ENCODE peak calls at places on chromosomes 4 and X, in six cellular contexts. P is OCI-LY7, U is PC-9, A is fibroblast of the aortic adventitia, Y is AG10803, R is cardiac muscle cell. G is an unnamed sample.

GRCh38 chr4:117965608-117966007 is 68.7 kb upstream of the NDST3 start:
- DNase-seq in P (no peak), U (no peak), A (no peak), Y (no peak), R (peak), G (no peak)

GRCh38 chr4:173074501-173074946 is 94.1 kb upstream of the GALNT7 start:
- DNase-seq in P (no peak), U (peak), A (peak), Y (peak), R (no peak), G (no peak)

GRCh38 chr4:184932343-184932742 is 85.9 kb upstream of the HELT start:
- DNase-seq in P (no peak), U (no peak), A (no peak), Y (no peak), R (peak), G (no peak)

GRCh38 chr4:37760840-37761239 is 65.6 kb upstream of the PGM2 start:
- DNase-seq in P (no peak), U (no peak), A (peak), Y (no peak), R (no peak), G (no peak)

GRCh38 chr4:107153228-107153627 is 117.1 kb upstream of the DKK2 start:
- DNase-seq in P (no peak), U (no peak), A (peak), Y (peak), R (peak), G (no peak)

GRCh38 chr4:120056249-120056648 is 10.4 kb downstream of the MAD2L1 start:
- DNase-seq in P (no peak), U (no peak), A (peak), Y (peak), R (no peak), G (no peak)

GRCh38 chr4:82797591-82798081 is 960 bp downstream of the SCD5 start:
- DNase-seq in P (no peak), U (peak), A (peak), Y (peak), R (peak), G (peak)

GRCh38 chr4:67744561-67745283 is 9.5 kb downstream of the GNRHR start:
- DNase-seq in P (no peak), U (no peak), A (no peak), Y (peak), R (no peak), G (no peak)

GRCh38 chr4:76535603-76536380 is 100.8 kb downstream of the SHROOM3 start:
- DNase-seq in P (no peak), U (no peak), A (peak), Y (peak), R (no peak), G (no peak)

GRCh38 chr4:188412499-188412898 is 273.3 kb downstream of the TRIML1 start:
- DNase-seq in P (no peak), U (no peak), A (no peak), Y (no peak), R (no peak), G (no peak)

GRCh38 chrX:63128509-63128908 is 222.6 kb downstream of the SPIN4 start:
- DNase-seq in P (peak), U (peak), A (peak), Y (peak), R (no peak), G (no peak)

GRCh38 chrX:17592117-17592516 is 145.2 kb upstream of the SCML1 start:
- DNase-seq in P (no peak), U (no peak), A (no peak), Y (peak), R (no peak), G (no peak)

GRCh38 chrX:130714135-130714534 is 188.9 kb downstream of the ENOX2 start:
- DNase-seq in P (no peak), U (no peak), A (no peak), Y (no peak), R (no peak), G (no peak)

GRCh38 chrX:49186125-49187027 is at the start of gene PRICKLE3:
- DNase-seq in P (peak), U (peak), A (peak), Y (peak), R (peak), G (peak)

GRCh38 chrX:13219990-13220764 is 99.7 kb downstream of the ATXN3L start:
- DNase-seq in P (no peak), U (no peak), A (peak), Y (peak), R (no peak), G (no peak)

GRCh38 chr4:3369781-3370660 is 71.7 kb upstream of the HGFAC start:
- DNase-seq in P (no peak), U (no peak), A (peak), Y (peak), R (peak), G (no peak)

GRCh38 chrX:13688384-13688771 is 550 bp upstream of the RAB9A start:
- DNase-seq in P (no peak), U (no peak), A (no peak), Y (no peak), R (no peak), G (no peak)

GRCh38 chrX:101415180-101416130 is 7.4 kb downstream of the HNRNPH2 start:
- DNase-seq in P (peak), U (peak), A (peak), Y (peak), R (peak), G (peak)

GRCh38 chrX:11929476-11929875 is 171.4 kb downstream of the MSL3 start:
- DNase-seq in P (no peak), U (no peak), A (no peak), Y (no peak), R (no peak), G (no peak)

GRCh38 chr4:3641501-3641900 is 109.3 kb upstream of the LRPAP1 start:
- DNase-seq in P (no peak), U (no peak), A (no peak), Y (no peak), R (no peak), G (no peak)

GRCh38 chr4:184810720-184811119 is 15.0 kb downstream of the ACSL1 start:
- DNase-seq in P (no peak), U (no peak), A (no peak), Y (no peak), R (no peak), G (no peak)

GRCh38 chr4:183838987-183839712 is 66.0 kb upstream of the STOX2 start:
- DNase-seq in P (peak), U (no peak), A (peak), Y (no peak), R (peak), G (no peak)

GRCh38 chr4:2302387-2303119 is 40.6 kb upstream of the MXD4 start:
- DNase-seq in P (no peak), U (no peak), A (no peak), Y (no peak), R (no peak), G (no peak)

GRCh38 chr4:2304877-2305561 is 43.1 kb upstream of the MXD4 start:
- DNase-seq in P (no peak), U (no peak), A (no peak), Y (no peak), R (no peak), G (no peak)

GRCh38 chr4:2303121-2303685 is 41.3 kb upstream of the MXD4 start:
- DNase-seq in P (no peak), U (no peak), A (no peak), Y (no peak), R (no peak), G (no peak)

GRCh38 chr4:2304321-2304876 is 42.5 kb upstream of the MXD4 start:
- DNase-seq in P (no peak), U (no peak), A (no peak), Y (no peak), R (no peak), G (no peak)

DNA sequence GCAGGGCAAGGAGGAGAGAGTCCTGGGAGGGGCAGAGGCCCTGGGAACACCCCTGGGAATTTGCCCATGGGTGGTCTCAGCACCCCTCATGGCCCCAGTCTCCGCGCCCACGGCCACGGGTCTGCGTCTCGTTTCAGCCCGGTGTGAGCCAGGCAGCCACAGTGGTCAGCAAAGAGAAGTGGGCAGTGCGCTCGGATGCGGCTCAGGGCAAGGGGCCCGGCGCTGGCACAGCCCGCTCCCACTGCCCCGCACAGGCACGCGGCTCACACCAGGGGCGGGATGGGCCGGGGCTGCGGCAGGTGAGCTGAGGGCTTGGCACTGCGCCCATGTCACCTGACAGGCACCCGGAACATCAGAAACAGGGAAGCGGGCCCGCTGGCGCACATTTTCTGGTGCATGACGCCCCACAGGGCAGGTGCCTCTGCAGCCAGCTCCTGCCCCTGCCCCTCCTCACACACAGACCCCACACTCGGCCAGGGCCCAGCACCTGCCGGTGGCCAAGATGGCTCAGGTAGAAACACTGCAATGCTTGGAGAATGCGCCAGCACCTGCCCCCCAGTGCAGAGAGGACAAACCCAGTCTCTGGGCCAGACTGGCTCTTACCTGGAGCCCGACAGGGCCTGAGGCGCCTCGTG is 41.9 kb upstream of the MXD4 start:
- DNase-seq in P (no peak), U (no peak), A (no peak), Y (no peak), R (no peak), G (no peak)
- TF ChIP-seq CTCF in P (no peak), U (no peak), A (no peak), Y (no peak), R (no peak), G (no peak)

DNA sequence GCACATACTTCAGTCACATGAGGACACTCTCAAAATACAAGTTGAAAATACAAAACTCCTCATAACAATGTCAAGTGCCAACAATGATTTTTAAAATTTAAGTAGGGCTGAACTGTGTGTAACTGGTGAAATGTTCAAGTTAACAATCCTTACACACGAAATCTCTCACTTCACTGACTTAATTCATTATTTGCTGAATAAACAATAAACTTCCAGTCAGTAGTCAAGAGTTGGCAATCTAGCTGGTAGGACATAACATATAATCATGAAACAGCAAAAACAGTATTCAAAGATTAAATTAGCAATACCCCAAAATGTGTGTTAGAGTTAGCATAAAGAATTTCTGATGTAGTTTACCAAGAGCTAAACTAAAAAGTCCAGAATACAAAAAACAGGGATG is 1.9 kb upstream of the RAB33B start:
- DNase-seq in P (no peak), U (no peak), A (no peak), Y (no peak), R (no peak), G (no peak)
- H3K4me3 ChIP-seq in P (peak), U (peak), A (peak), Y (no peak), R (peak), G (no peak)

GRCh38 chr4:136183513-136183912 is 1348.8 kb downstream of the PCDH18 start:
- DNase-seq in P (no peak), U (no peak), A (no peak), Y (no peak), R (no peak), G (no peak)
- TF ChIP-seq CTCF in P (no peak), U (no peak), A (no peak), Y (no peak), R (no peak), G (no peak)

DNA sequence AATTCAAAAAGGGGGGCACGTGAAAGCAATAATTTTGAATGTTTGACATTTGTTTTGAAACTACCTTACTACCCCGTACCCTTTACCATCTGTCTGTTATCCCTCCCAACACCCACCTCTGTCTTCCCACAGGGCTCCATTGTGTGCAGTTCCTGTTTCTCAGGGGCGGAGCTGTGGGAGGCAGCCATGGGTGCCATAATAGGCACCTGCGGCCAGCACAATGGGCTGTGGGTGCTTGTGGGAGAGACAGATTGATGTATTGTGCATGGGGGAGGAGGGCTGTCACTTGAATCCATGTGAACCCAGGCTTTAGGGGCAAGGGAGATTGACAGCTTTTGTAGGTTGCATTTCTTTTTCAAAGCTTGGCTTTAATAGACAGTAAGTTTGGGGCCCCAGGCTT is 122.5 kb upstream of the CXorf66 start:
- DNase-seq in P (no peak), U (no peak), A (no peak), Y (no peak), R (no peak), G (no peak)
- H3K4me3 ChIP-seq in P (no peak), U (no peak), A (no peak), Y (no peak), R (no peak), G (no peak)

GRCh38 chr4:14867847-14868246 is 134.4 kb upstream of the CPEB2 start:
- DNase-seq in P (no peak), U (no peak), A (no peak), Y (no peak), R (peak), G (no peak)

GRCh38 chr4:14877246-14878220 is 124.7 kb upstream of the CPEB2 start:
- DNase-seq in P (peak), U (no peak), A (peak), Y (no peak), R (no peak), G (no peak)

GRCh38 chr4:14874990-14875389 is 127.3 kb upstream of the CPEB2 start:
- DNase-seq in P (no peak), U (no peak), A (no peak), Y (no peak), R (no peak), G (peak)

GRCh38 chr4:14868426-14868825 is 133.9 kb upstream of the CPEB2 start:
- DNase-seq in P (no peak), U (no peak), A (no peak), Y (no peak), R (no peak), G (no peak)

DNA sequence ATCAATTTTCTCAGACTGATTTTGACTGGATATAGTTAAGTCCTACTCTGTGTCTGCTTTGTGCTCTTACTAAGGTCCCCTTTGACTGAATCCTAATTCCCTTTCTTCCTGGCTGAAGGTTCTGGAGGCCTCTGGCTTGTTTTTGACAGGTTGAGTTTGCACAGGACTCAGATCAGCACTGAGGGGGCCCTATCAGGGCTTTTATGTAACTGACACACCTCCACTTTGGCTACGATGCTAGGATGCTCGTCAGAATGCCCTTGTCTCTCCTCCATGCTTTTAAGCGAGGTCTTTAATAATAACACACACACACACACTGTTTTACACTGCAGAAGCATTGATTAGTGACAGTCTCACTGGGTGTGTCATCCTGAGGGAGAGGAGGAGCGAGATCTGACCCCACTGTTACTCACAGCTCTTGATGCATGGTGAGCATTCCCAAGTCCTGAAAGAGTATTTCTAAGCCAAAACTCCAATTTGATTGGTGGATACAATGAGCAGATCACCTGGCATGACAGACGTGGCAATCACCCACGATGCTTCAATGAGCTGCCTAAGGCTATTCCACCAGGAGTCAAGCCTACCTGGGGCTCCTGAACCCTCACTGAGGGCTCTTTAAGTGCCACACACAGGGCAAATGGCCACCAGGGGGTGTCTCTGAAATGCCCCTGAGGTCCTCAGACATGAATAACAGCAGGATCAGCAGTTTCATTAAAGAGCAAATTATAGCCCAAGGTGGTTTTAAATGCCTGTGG is 130.4 kb upstream of the CPEB2 start:
- DNase-seq in P (peak), U (peak), A (peak), Y (no peak), R (peak), G (no peak)
- TF ChIP-seq CTCF in P (peak), U (peak), A (no peak), Y (peak), R (peak), G (peak)

GRCh38 chr4:73847507-73848182 is 5.5 kb upstream of the PF4V1 start:
- DNase-seq in P (no peak), U (no peak), A (no peak), Y (no peak), R (no peak), G (no peak)

GRCh38 chr4:73852771-73853170 is 325 bp upstream of the PF4V1 start:
- DNase-seq in P (no peak), U (no peak), A (no peak), Y (no peak), R (no peak), G (no peak)

GRCh38 chr4:73851293-73851692 is 1.8 kb upstream of the PF4V1 start:
- DNase-seq in P (no peak), U (no peak), A (no peak), Y (no peak), R (no peak), G (no peak)

GRCh38 chr4:73848183-73848777 is 4.8 kb upstream of the PF4V1 start:
- DNase-seq in P (no peak), U (no peak), A (no peak), Y (no peak), R (no peak), G (no peak)

GRCh38 chr4:73850261-73850970 is 2.7 kb upstream of the PF4V1 start:
- DNase-seq in P (no peak), U (no peak), A (no peak), Y (no peak), R (no peak), G (no peak)
- H3K4me3 ChIP-seq in P (no peak), U (no peak), A (no peak), Y (no peak), R (no peak), G (no peak)

DNA sequence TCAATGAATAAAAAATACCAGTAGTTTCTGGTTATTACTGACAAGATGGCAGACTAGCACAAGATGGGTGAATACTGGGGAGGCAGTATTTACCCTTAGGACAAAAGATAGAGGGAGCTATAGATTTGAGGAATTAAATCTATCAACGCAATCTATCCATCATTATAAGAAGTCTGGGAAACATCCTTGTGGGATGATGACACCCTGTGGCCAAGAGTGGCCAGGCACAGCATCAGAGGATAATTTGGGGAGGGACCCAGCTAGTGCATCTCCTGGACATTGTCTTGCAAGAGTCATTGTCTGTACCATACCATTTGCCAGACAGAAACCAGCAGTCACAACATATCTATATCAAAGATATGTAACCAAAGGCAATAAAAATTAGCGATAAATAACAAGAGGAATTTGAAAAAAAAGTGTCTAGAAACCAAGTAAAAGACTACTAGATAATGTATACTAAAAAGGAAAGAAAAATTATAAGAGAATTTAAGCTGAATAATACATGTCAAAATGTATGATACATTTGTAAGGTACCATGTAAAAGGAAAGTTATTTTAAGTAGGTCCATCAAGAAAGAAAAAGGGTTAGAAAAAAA is 22.9 kb downstream of the KCTD8 start:
- DNase-seq in P (no peak), U (no peak), A (peak), Y (no peak), R (peak), G (no peak)
- TF ChIP-seq CTCF in P (peak), U (peak), A (peak), Y (no peak), R (peak), G (peak)

GRCh38 chr4:41120297-41121217 is 93.8 kb downstream of the APBB2 start:
- DNase-seq in P (no peak), U (no peak), A (peak), Y (peak), R (no peak), G (no peak)
- H3K4me3 ChIP-seq in P (no peak), U (no peak), A (peak), Y (no peak), R (no peak), G (no peak)

DNA sequence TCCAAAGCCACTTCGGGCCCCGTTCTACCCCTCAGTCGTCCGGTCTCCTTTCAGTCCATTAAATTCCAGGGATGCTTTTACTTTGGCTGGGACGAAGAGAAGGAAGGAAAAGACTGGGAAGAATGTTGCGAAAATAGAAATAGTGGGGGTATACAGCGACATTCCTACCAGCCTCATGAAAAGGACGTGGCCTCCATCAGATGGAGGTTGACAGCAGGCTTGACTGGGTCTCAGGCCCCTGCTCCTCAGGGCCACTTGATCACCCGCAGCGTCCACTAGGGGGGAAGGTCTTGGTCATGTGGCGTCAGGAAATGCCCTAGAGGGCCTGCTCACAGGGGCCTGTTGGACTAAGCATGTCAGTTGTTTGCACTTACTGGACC is 671 bp upstream of the ANKRD50 start:
- DNase-seq in P (peak), U (peak), A (peak), Y (peak), R (peak), G (no peak)
- TF ChIP-seq CTCF in P (no peak), U (peak), A (peak), Y (peak), R (peak), G (peak)

GRCh38 chrX:154460326-154460725 is 2.2 kb downstream of the PLXNA3 start:
- DNase-seq in P (no peak), U (no peak), A (no peak), Y (no peak), R (no peak), G (no peak)
- H3K4me3 ChIP-seq in P (no peak), U (no peak), A (peak), Y (peak), R (no peak), G (no peak)

G was measured in GM06990.